ENCODE peak calls at places on chromosomes 7 and 10, in five cellular contexts. Z is activated T-cell treated with anti-CD3 and anti-CD28 coated beads for 1 hour, F is NCI-H2081, P is psoas muscle, B is mucosa of gallbladder. Q is an unnamed sample.

GRCh38 chr7:44134943-44135628 is 6.0 kb downstream of the MYL7 start:
- DNase-seq in F (no peak), P (no peak), Z (no peak), B (no peak), Q (no peak)

GRCh38 chr10:50538473-50539398 is 85.0 kb downstream of the SGMS1 start:
- DNase-seq in P (no peak), F (no peak), Z (no peak), B (no peak), Q (no peak)

GRCh38 chr7:100475549-100475948 is 3.5 kb downstream of the TSC22D4 start:
- DNase-seq in Z (no peak), B (no peak), P (no peak), F (no peak), Q (no peak)

GRCh38 chr7:21364838-21365267 is 63.0 kb upstream of the SP4 start:
- DNase-seq in Z (no peak), F (no peak), B (no peak), P (no peak), Q (no peak)

GRCh38 chr7:84154991-84155781 is 39.4 kb downstream of the SEMA3A start:
- DNase-seq in F (no peak), P (no peak), Z (no peak), B (no peak), Q (no peak)

GRCh38 chr7:131717181-131717580 is 160.8 kb upstream of the PODXL start:
- DNase-seq in Z (no peak), P (no peak), F (no peak), B (no peak), Q (no peak)

GRCh38 chr7:51577390-51577789 is 260.8 kb upstream of the COBL start:
- DNase-seq in B (no peak), P (no peak), F (no peak), Z (no peak), Q (no peak)

GRCh38 chr10:34223658-34224057 is 591.4 kb downstream of the PARD3 start:
- DNase-seq in Z (no peak), F (no peak), P (no peak), B (no peak), Q (no peak)